ENCODE peak calls at places on chromosomes 2 and 18, in six cellular contexts. Q is epithelial cell of esophagus, G is SHP77, L is GM23248, P is Ammon's horn, Y is HuH-7.5. U is an unnamed sample.

GRCh38 chr2:191202881-191203397 is 42.3 kb upstream of the MYO1B start:
- DNase-seq in G (no peak), P (no peak), L (peak), Y (no peak), Q (peak), U (no peak)

GRCh38 chr2:98390571-98391476 is 44.6 kb downstream of the CNGA3 start:
- DNase-seq in P (no peak), Q (no peak), Y (no peak), L (no peak), G (no peak), U (no peak)

GRCh38 chr2:1556776-1557466 is 143.7 kb downstream of the TPO start:
- DNase-seq in G (peak), L (peak), Y (no peak), P (no peak), Q (peak), U (no peak)

GRCh38 chr2:42169869-42170465 is 814 bp downstream of the EML4 start:
- DNase-seq in Y (no peak), L (peak), G (no peak), P (no peak), Q (no peak), U (peak)

GRCh38 chr18:21598726-21599584 is 1.5 kb downstream of the ESCO1 start:
- DNase-seq in Q (peak), Y (no peak), G (peak), P (no peak), L (peak), U (no peak)

GRCh38 chr2:188078544-188078943 is 213.1 kb upstream of the GULP1 start:
- DNase-seq in Q (no peak), G (no peak), P (no peak), L (peak), Y (no peak), U (no peak)

GRCh38 chr2:41194235-41194634 is 742.3 kb upstream of the SLC8A1 start:
- DNase-seq in L (peak), P (peak), Q (no peak), Y (no peak), G (no peak), U (no peak)

GRCh38 chr2:217074576-217075224 is 214.8 kb upstream of the TNP1 start:
- DNase-seq in Y (no peak), L (peak), G (no peak), Q (no peak), P (no peak), U (no peak)

GRCh38 chr2:237538001-237538720 is 28.2 kb upstream of the PRLH start:
- DNase-seq in G (no peak), Q (no peak), P (no peak), Y (no peak), L (no peak), U (no peak)

GRCh38 chr2:239934571-239935171 is 90.5 kb downstream of the NDUFA10 start:
- DNase-seq in L (peak), P (peak), Q (peak), Y (peak), G (peak), U (peak)

GRCh38 chr2:145597809-145598208 is 1077.9 kb upstream of the ZEB2 start:
- DNase-seq in P (no peak), L (peak), G (no peak), Q (peak), Y (no peak), U (no peak)

GRCh38 chr2:148557844-148558436 is 86.6 kb upstream of the EPC2 start:
- DNase-seq in L (no peak), Y (no peak), G (no peak), P (no peak), Q (no peak), U (no peak)

GRCh38 chr2:221716434-221717303 is 144.6 kb upstream of the EPHA4 start:
- DNase-seq in G (no peak), Q (peak), Y (no peak), L (peak), P (no peak), U (no peak)

GRCh38 chr18:41767960-41768359 is 187.1 kb upstream of the PIK3C3 start:
- DNase-seq in P (no peak), Q (peak), G (peak), Y (no peak), L (peak), U (no peak)

GRCh38 chr18:9608298-9608697 is 6.1 kb downstream of the PPP4R1 start:
- DNase-seq in L (peak), Q (no peak), P (no peak), Y (no peak), G (no peak), U (no peak)

GRCh38 chr18:5546660-5547059 is 2.9 kb upstream of the EPB41L3 start:
- DNase-seq in Y (no peak), P (peak), Q (peak), L (peak), G (no peak), U (peak)

GRCh38 chr2:240954436-240955305 is 43.7 kb upstream of the SNED1 start:
- DNase-seq in L (no peak), Y (no peak), Q (no peak), P (no peak), G (no peak), U (no peak)

GRCh38 chr2:48471048-48471474 is 58.9 kb upstream of the STON1 start:
- DNase-seq in G (no peak), P (peak), Y (no peak), L (peak), Q (peak), U (peak)

GRCh38 chr18:7904529-7904928 is 337.4 kb downstream of the PTPRM start:
- DNase-seq in Q (peak), G (no peak), P (no peak), Y (no peak), L (peak), U (no peak)

GRCh38 chr2:75801234-75801982 is 90.7 kb upstream of the GCFC2 start:
- DNase-seq in Q (no peak), L (no peak), G (no peak), Y (no peak), P (no peak), U (no peak)

GRCh38 chr2:53913721-53914120 is 54.0 kb upstream of the GPR75 start:
- DNase-seq in G (no peak), Q (peak), Y (no peak), P (no peak), L (peak), U (no peak)

GRCh38 chr2:219636144-219636915 is 8.9 kb downstream of the SLC4A3 start:
- DNase-seq in L (no peak), Y (no peak), P (no peak), Q (no peak), G (no peak), U (no peak)

GRCh38 chr2:102359527-102359926 is 3.9 kb downstream of the IL18R1 start:
- DNase-seq in P (no peak), Y (no peak), G (no peak), Q (peak), L (no peak), U (no peak)